ENCODE peak calls at places on chromosome 20, in four cellular contexts. Q is neuronal stem cell, E is iris pigment epithelial cell, M is GM04504. N is an unnamed sample.

GRCh38 chr20:10368702-10369041 is 65.3 kb downstream of the MKKS start:
- DNase-seq in E (no peak), M (no peak), Q (no peak), N (no peak)

GRCh38 chr20:48294942-48295341 is 509.7 kb upstream of the SULF2 start:
- DNase-seq in E (no peak), M (no peak), Q (peak; percentile 31), N (no peak)

GRCh38 chr20:64115171-64115911 is 8.0 kb upstream of the NPBWR2 start:
- DNase-seq in M (no peak), E (no peak), Q (no peak), N (no peak)

GRCh38 chr20:57320358-57320757 is 9.2 kb upstream of the SPO11 start:
- DNase-seq in E (no peak), Q (no peak), M (no peak), N (no peak)

GRCh38 chr20:46255440-46256104 is 52.7 kb downstream of the CDH22 start:
- DNase-seq in Q (no peak), E (peak; percentile 33), M (no peak), N (peak; percentile 87)

GRCh38 chr20:64084209-64085152 is at the start of gene LKAAEAR1:
- DNase-seq in M (no peak), Q (no peak), E (no peak), N (no peak)

GRCh38 chr20:19885981-19886665 is 128.1 kb downstream of the RIN2 start:
- DNase-seq in M (no peak), E (peak; percentile 67), Q (no peak), N (no peak)

GRCh38 chr20:45848421-45848820 is 8.8 kb downstream of the ACOT8 start:
- DNase-seq in Q (no peak), E (no peak), M (no peak), N (no peak)

GRCh38 chr20:43731927-43732326 is 5.1 kb upstream of the GTSF1L start:
- DNase-seq in Q (no peak), E (no peak), M (no peak), N (no peak)

GRCh38 chr20:59620860-59621485 is 16.6 kb downstream of the PHACTR3 start:
- DNase-seq in M (no peak), Q (no peak), E (no peak), N (no peak)

GRCh38 chr20:49325981-49326380 is 48.1 kb upstream of the ZNFX1 start:
- DNase-seq in Q (no peak), E (peak; percentile 9), M (peak; percentile 65), N (no peak)

GRCh38 chr20:63021356-63022321 is 14.9 kb upstream of the BHLHE23 start:
- DNase-seq in M (no peak), E (no peak), Q (no peak), N (no peak)

GRCh38 chr20:62416651-62417637 is 9.9 kb upstream of the CABLES2 start:
- DNase-seq in M (no peak), Q (no peak), E (no peak), N (no peak)